ENCODE peak calls at places on chromosomes 5 and 9, in seven cellular contexts. H, E, U, C, P, F and G are unnamed samples.

GRCh38 chr5:115685966-115686691 is 60.3 kb upstream of the TMED7 start:
- DNase-seq in F (no peak), H (peak; percentile 53), E (no peak), U (peak; percentile 38), C (no peak), P (no peak), G (no peak)

GRCh38 chr5:57488308-57488955 is 5.8 kb upstream of the ACTBL2 start:
- DNase-seq in U (peak; percentile 73), E (no peak), C (peak; percentile 91), H (peak; percentile 16), F (peak; percentile 86), P (no peak), G (no peak)

GRCh38 chr9:96875460-96876142 is 21.3 kb upstream of the ZNF782 start:
- DNase-seq in P (peak; percentile 83), E (peak; percentile 80), U (peak; percentile 50), F (peak; percentile 68), H (peak; percentile 99), C (peak; percentile 87), G (peak; percentile 98)

GRCh38 chr5:97165726-97166125 is 17.3 kb downstream of the RIOK2 start:
- DNase-seq in C (no peak), H (no peak), U (no peak), P (no peak), E (no peak), F (no peak), G (no peak)

GRCh38 chr9:22088372-22089063 is 79.4 kb upstream of the CDKN2B start:
- DNase-seq in F (no peak), H (no peak), E (no peak), P (no peak), U (no peak), C (no peak), G (no peak)

GRCh38 chr9:35844628-35845301 is 15.7 kb downstream of the TMEM8B start:
- DNase-seq in F (peak; percentile 94), H (peak; percentile 14), C (peak; percentile 83), P (peak; percentile 26), E (no peak), U (peak; percentile 97), G (no peak)

GRCh38 chr5:127170918-127171600 is 97.8 kb upstream of the C5orf63 start:
- DNase-seq in H (no peak), U (peak; percentile 16), E (no peak), F (no peak), C (no peak), P (no peak), G (no peak)

GRCh38 chr9:14935917-14936316 is 25.7 kb upstream of the FREM1 start:
- DNase-seq in F (no peak), E (no peak), P (no peak), U (no peak), H (no peak), C (no peak), G (no peak)

GRCh38 chr9:7185612-7186011 is 427.8 kb downstream of the KDM4C start:
- DNase-seq in C (peak; percentile 57), F (peak; percentile 90), H (peak; percentile 99), U (peak; percentile 84), E (no peak), P (peak; percentile 74), G (peak; percentile 23)

GRCh38 chr5:11378462-11378861 is 525.8 kb downstream of the CTNND2 start:
- DNase-seq in E (no peak), C (no peak), F (no peak), U (no peak), H (no peak), P (no peak), G (no peak)

GRCh38 chr5:63959177-63959982 is 2.9 kb downstream of the HTR1A start:
- DNase-seq in U (no peak), C (no peak), F (no peak), E (peak; percentile 46), H (peak; percentile 92), P (no peak), G (peak; percentile 94)

GRCh38 chr5:55714749-55715148 is 2.6 kb upstream of the SLC38A9 start:
- DNase-seq in E (no peak), F (no peak), U (no peak), C (no peak), H (no peak), P (no peak), G (no peak)

GRCh38 chr9:7172445-7173115 is 414.8 kb downstream of the KDM4C start:
- DNase-seq in C (no peak), P (no peak), E (no peak), U (peak; percentile 71), F (peak; percentile 63), H (no peak), G (no peak)

GRCh38 chr9:109035684-109036423 is 22.6 kb upstream of the CTNNAL1 start:
- DNase-seq in P (peak; percentile 74), C (peak; percentile 94), F (peak; percentile 85), E (no peak), H (no peak), U (peak; percentile 82), G (no peak)

GRCh38 chr9:88312517-88313103 is 75.6 kb upstream of the SPIN1 start:
- DNase-seq in C (no peak), F (no peak), U (no peak), E (no peak), H (no peak), P (no peak), G (no peak)

GRCh38 chr5:115579747-115580173 is 22.5 kb downstream of the TICAM2 start:
- DNase-seq in U (peak; percentile 30), C (no peak), F (no peak), E (no peak), H (no peak), P (no peak), G (no peak)

GRCh38 chr5:93890657-93891056 is 149.3 kb upstream of the POU5F2 start:
- DNase-seq in F (no peak), H (peak; percentile 63), U (peak; percentile 36), P (no peak), C (peak; percentile 7), E (no peak), G (peak; percentile 64)

GRCh38 chr5:38011641-38012188 is 171.9 kb upstream of the GDNF start:
- DNase-seq in F (no peak), E (no peak), C (no peak), P (no peak), H (no peak), U (no peak), G (no peak)

GRCh38 chr5:93141969-93142368 is 439.1 kb downstream of the NR2F1-AS1 start:
- DNase-seq in U (no peak), C (no peak), H (no peak), F (peak; percentile 37), P (no peak), E (no peak), G (no peak)

GRCh38 chr9:133584559-133585476 is 24.4 kb downstream of the FAM163B start:
- DNase-seq in H (peak; percentile 49), F (no peak), C (no peak), U (peak; percentile 42), P (no peak), E (no peak), G (peak; percentile 54)

DNA sequence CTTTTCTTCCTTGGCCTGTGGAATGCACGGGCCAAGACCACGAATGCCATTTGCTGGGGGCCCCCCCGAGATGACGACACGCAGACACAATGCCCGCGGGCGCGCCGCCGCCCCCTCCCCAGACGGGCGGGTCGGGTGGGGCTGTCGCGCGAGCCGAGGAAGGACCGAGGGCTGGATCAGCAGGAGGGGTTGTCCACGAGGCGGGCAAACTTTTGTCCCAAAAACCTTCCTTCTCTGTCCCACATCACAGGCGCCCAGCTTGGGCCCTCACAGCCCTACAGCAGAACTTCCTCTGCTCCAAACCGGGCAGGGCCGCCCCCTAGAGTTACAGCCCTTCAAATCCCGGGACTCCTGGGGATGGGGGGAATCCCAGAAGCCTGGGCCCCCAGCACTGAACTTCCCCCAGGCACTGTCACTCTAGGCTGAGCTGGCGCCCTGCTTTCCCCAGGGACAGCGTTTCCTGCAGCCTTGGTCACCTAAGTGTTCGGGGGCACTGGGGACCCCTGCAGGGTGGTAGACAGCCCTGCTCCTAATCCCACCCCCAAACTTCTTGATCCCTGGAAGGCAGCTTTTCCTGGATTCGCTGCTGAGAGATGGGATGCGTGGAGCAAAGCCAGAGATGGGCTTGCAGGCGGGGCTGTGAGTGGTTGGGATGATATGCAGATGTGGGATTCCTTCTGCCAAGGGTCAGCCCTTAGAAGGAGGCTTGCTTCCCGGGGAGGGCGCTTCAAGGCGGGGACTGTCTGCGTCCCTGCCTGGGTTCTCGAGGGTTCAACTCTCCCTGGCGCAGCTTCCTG is 980 bp downstream of the COL5A1 start:
- DNase-seq in F (peak; percentile 91), U (peak; percentile 89), C (peak; percentile 56), P (no peak), E (peak; percentile 87), H (peak; percentile 88), G (peak; percentile 73)
- H3K27ac ChIP-seq in F (peak overlapping the region; percentile 99), U (peak overlapping the region; percentile 94), C (peak overlapping the region; percentile 67), P (no peak overlapping the region), E (no peak overlapping the region), H (peak overlapping the region; percentile 55), G (no peak overlapping the region)

DNA sequence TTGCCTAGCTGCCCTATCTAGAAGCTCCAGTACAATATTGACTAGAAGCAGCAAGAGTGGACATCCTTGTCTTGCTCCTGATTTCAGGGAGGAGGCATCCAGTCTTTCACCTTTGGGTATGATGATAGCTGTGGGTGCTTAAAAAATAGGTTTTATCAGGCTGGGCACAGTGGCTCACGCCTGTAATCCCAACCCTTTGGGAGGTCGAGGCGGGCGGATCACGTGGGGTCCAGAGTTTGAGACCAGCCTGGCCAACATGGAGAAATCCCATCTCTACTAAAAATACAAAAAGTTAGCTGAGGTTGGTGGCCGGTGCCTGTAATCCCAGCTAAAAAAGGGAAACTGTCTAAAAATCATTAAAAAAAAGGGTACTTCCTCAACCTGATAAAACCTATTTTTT is 2.0 kb upstream of the CAMSAP1 start:
- DNase-seq in E (no peak), U (no peak), H (no peak), P (no peak), F (no peak), C (no peak), G (no peak)
- H3K4me3 ChIP-seq in E (no peak overlapping the region), U (no peak overlapping the region), H (no peak overlapping the region), P (no peak overlapping the region), F (no peak overlapping the region), C (no peak overlapping the region), G (no peak overlapping the region)

DNA sequence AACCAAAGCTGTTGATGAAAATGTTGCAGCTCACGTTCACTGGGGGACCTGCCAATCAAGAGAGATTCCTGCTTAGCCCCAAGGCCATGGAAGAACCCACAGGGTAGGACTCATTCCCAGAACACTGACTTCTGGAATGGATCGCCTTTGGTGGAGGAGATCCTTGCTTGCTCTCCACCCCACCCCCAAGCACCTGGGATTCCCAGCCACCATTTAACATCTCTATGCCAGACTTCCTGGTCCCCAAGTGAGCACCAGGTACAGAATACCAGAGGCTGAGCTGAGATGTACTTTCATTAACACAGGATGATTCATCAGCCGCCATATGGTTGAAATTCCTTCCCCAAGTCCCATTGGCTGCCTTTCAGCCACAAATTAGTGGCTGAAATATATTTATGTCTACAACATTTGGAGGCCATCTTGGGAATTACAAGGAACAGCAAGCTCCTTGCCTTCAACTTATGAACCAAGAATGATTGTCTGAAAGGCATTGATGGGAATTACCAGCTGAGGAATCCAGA is 37.9 kb downstream of the GLRA1 start:
- DNase-seq in C (no peak), U (no peak), F (no peak), H (peak; percentile 37), P (no peak), E (no peak), G (no peak)
- H3K9ac ChIP-seq in C (no peak overlapping the region), U (no peak overlapping the region), F (no peak overlapping the region), H (no peak overlapping the region), P (no peak overlapping the region), E (no peak overlapping the region), G (no peak overlapping the region)

DNA sequence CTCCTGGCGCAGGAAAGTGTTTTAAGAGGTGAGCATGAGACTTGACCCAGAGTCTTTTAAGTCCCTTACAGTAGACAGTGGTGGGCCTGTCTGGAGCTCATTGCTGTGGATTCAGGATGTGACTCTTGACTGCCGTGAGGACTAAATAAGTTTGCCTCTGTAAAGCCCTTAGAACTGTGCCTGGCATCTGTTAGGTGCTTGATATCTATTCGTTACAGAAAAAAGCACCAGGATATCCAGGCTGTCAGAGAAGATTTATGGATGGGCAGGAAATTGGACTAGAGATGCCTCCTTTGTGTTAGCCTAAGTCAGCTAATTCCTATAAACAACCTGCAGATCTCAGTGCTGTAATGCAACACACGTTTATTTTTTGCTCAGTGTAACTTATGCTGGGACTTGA is 12.6 kb downstream of the ERGIC1 start:
- DNase-seq in F (no peak), E (no peak), H (no peak), P (no peak), C (peak; percentile 67), U (no peak), G (no peak)
- H3K27ac ChIP-seq in F (no peak overlapping the region), E (peak overlapping the region; percentile 36), H (no peak overlapping the region), P (no peak overlapping the region), C (no peak overlapping the region), U (no peak overlapping the region), G (no peak overlapping the region)